ENCODE peak calls at places on chromosome 15, in five cellular contexts. S, U, R, A and Y are unnamed samples.

GRCh38 chr15:95263751-95264150 is 1032.4 kb downstream of the MCTP2 start:
- DNase-seq in S (peak; percentile 72), U (no peak), R (no peak), A (no peak), Y (no peak)

GRCh38 chr15:64180235-64180824 is 17.5 kb upstream of the PPIB start:
- DNase-seq in S (no peak), U (no peak), R (no peak), A (no peak), Y (no peak)

GRCh38 chr15:87816811-87817210 is 439.7 kb downstream of the NTRK3 start:
- DNase-seq in S (peak; percentile 35), U (no peak), R (peak; percentile 65), A (no peak), Y (no peak)

GRCh38 chr15:65655026-65655425 is 33.3 kb downstream of the SLC24A1 start:
- DNase-seq in S (peak; percentile 41), U (no peak), R (no peak), A (no peak), Y (no peak)

GRCh38 chr15:68098465-68098864 is 44.4 kb downstream of the PIAS1 start:
- DNase-seq in S (no peak), U (no peak), R (no peak), A (no peak), Y (no peak)

GRCh38 chr15:31267161-31268107 is 59.2 kb upstream of the KLF13 start:
- DNase-seq in S (no peak), U (no peak), R (no peak), A (no peak), Y (peak; percentile 44)

GRCh38 chr15:31241888-31242287 is 84.7 kb upstream of the KLF13 start:
- DNase-seq in S (no peak), U (no peak), R (no peak), A (no peak), Y (no peak)

GRCh38 chr15:62066663-62067447 is at the start of gene C2CD4A:
- DNase-seq in S (peak; percentile 61), U (no peak), R (peak; percentile 47), A (peak; percentile 67), Y (no peak)

GRCh38 chr15:89514186-89514585 is 17.8 kb upstream of the RHCG start:
- DNase-seq in S (no peak), U (no peak), R (no peak), A (no peak), Y (no peak)

GRCh38 chr15:31280831-31281216 is 45.8 kb upstream of the KLF13 start:
- DNase-seq in S (no peak), U (no peak), R (no peak), A (no peak), Y (no peak)

GRCh38 chr15:70870066-70870465 is 16.1 kb upstream of the LARP6 start:
- DNase-seq in S (no peak), U (no peak), R (no peak), A (no peak), Y (no peak)

GRCh38 chr15:38612159-38612863 is 47.7 kb upstream of the RASGRP1 start:
- DNase-seq in S (peak; percentile 51), U (no peak), R (no peak), A (no peak), Y (no peak)

GRCh38 chr15:92915766-92916435 is 15.8 kb downstream of the CHD2 start:
- DNase-seq in S (peak; percentile 83), U (no peak), R (no peak), A (no peak), Y (no peak)

GRCh38 chr15:78906310-78906608 is 33.6 kb downstream of the MORF4L1 start:
- DNase-seq in S (peak; percentile 82), U (no peak), R (peak; percentile 43), A (no peak), Y (peak; percentile 76)

GRCh38 chr15:48628832-48629231 is 16.7 kb downstream of the FBN1 start:
- DNase-seq in S (no peak), U (no peak), R (no peak), A (no peak), Y (no peak)

GRCh38 chr15:60905587-60905986 is 323.5 kb downstream of the RORA start:
- DNase-seq in S (no peak), U (no peak), R (no peak), A (no peak), Y (no peak)

GRCh38 chr15:60649845-60650548 is 171.1 kb upstream of the ICE2 start:
- DNase-seq in S (no peak), U (no peak), R (no peak), A (no peak), Y (no peak)

GRCh38 chr15:90165659-90166489 is 35.3 kb upstream of the SEMA4B start:
- DNase-seq in S (peak; percentile 99), U (no peak), R (peak; percentile 96), A (no peak), Y (peak; percentile 82)

GRCh38 chr15:60804986-60805949 is 326.3 kb upstream of the ICE2 start:
- DNase-seq in S (no peak), U (no peak), R (no peak), A (peak; percentile 91), Y (peak; percentile 68)

GRCh38 chr15:58537480-58537879 is 105.7 kb downstream of the LIPC start:
- DNase-seq in S (no peak), U (no peak), R (no peak), A (no peak), Y (peak; percentile 40)

GRCh38 chr15:91942676-91943417 is 89.3 kb downstream of the SLCO3A1 start:
- DNase-seq in S (peak; percentile 70), U (peak; percentile 70), R (peak; percentile 22), A (no peak), Y (peak; percentile 92)

GRCh38 chr15:78663703-78664102 is 22.7 kb upstream of the CHRNB4 start:
- DNase-seq in S (no peak), U (no peak), R (no peak), A (no peak), Y (no peak)

GRCh38 chr15:80498652-80499051 is 94.5 kb downstream of the ARNT2 start:
- DNase-seq in S (no peak), U (no peak), R (no peak), A (no peak), Y (no peak)

GRCh38 chr15:72771329-72771725 is 12.2 kb downstream of the ADPGK start:
- DNase-seq in S (no peak), U (no peak), R (no peak), A (no peak), Y (no peak)

GRCh38 chr15:89068325-89068784 is 19.9 kb upstream of the ABHD2 start:
- DNase-seq in S (no peak), U (peak; percentile 25), R (no peak), A (no peak), Y (no peak)

GRCh38 chr15:71784719-71785118 is 25.6 kb upstream of the NR2E3 start:
- DNase-seq in S (peak; percentile 19), U (no peak), R (no peak), A (no peak), Y (no peak)

GRCh38 chr15:26298666-26299065 is 435.5 kb upstream of the ATP10A start:
- DNase-seq in S (no peak), U (no peak), R (no peak), A (no peak), Y (no peak)

GRCh38 chr15:65067645-65068416 is at the start of gene RASL12:
- DNase-seq in S (no peak), U (no peak), R (no peak), A (no peak), Y (no peak)

GRCh38 chr15:35630570-35630969 is 84.6 kb upstream of the DPH6 start:
- DNase-seq in S (peak; percentile 93), U (no peak), R (no peak), A (no peak), Y (peak; percentile 68)

GRCh38 chr15:72554471-72555425 is 80.6 kb downstream of the ARIH1 start:
- DNase-seq in S (peak; percentile 47), U (no peak), R (no peak), A (no peak), Y (no peak)

GRCh38 chr15:61421938-61422337 is 192.8 kb upstream of the RORA start:
- DNase-seq in S (no peak), U (no peak), R (no peak), A (no peak), Y (no peak)

GRCh38 chr15:78033864-78034263 is 43.6 kb downstream of the TBC1D2B start:
- DNase-seq in S (no peak), U (no peak), R (no peak), A (no peak), Y (no peak)

GRCh38 chr15:77126927-77127326 is 56.0 kb upstream of the TSPAN3 start:
- DNase-seq in S (no peak), U (no peak), R (no peak), A (no peak), Y (no peak)